ENCODE peak calls at places on chromosomes 1 and 21, in five cellular contexts. Q is AML-193, T is IMR-90, J is germinal center, E is right cardiac atrium. L is an unnamed sample.

GRCh38 chr1:54619749-54620148 is 3.6 kb downstream of the FAM151A start:
- DNase-seq in J (no peak), Q (no peak), T (no peak), E (no peak), L (no peak)

GRCh38 chr1:112614460-112615065 is 4.4 kb downstream of the ST7L start:
- DNase-seq in Q (peak), J (no peak), T (peak), E (no peak), L (peak)

GRCh38 chr1:87478231-87478630 is 149.6 kb downstream of the LMO4 start:
- DNase-seq in E (peak), T (peak), J (no peak), Q (no peak), L (peak)

GRCh38 chr1:93681549-93682412 is at the start of gene BCAR3:
- DNase-seq in T (peak), Q (no peak), J (peak), E (peak), L (peak)

GRCh38 chr21:39040494-39041110 is 142.6 kb downstream of the PSMG1 start:
- DNase-seq in Q (no peak), J (no peak), E (no peak), T (no peak), L (no peak)

GRCh38 chr1:21939650-21940374 is 2.7 kb upstream of the HSPG2 start:
- DNase-seq in Q (peak), E (peak), T (peak), J (no peak), L (peak)

GRCh38 chr1:228898582-228898992 is 163.3 kb downstream of the RHOU start:
- DNase-seq in Q (peak), T (no peak), E (peak), J (peak), L (no peak)

GRCh38 chr1:68016364-68016763 is 34.1 kb downstream of the DIRAS3 start:
- DNase-seq in T (peak), Q (no peak), E (no peak), J (no peak), L (peak)

GRCh38 chr1:160129046-160129445 is 13.5 kb downstream of the ATP1A2 start:
- DNase-seq in Q (no peak), T (peak), E (no peak), J (no peak), L (peak)

GRCh38 chr1:236608930-236609726 is 4.8 kb upstream of the HEATR1 start:
- DNase-seq in Q (peak), E (peak), T (peak), J (peak), L (peak)

L was measured in astrocyte of the hippocampus.